ENCODE peak calls at places on chromosomes 4 and X, in ten cellular contexts. G, H, L, K, F, Z, P, V, T and X are unnamed samples.
A peak's percentile ranks its signal among the peaks of the same experiment; 100 is the strongest.

GRCh38 chr4:25144870-25145481 is 15.3 kb downstream of the SEPSECS start:
- DNase-seq in G (no peak), H (no peak), L (no peak), K (no peak), F (peak; percentile 27), Z (no peak), P (peak; percentile 43), V (no peak), T (no peak), X (no peak)

GRCh38 chrX:86047174-86047991 is at the start of gene CHM:
- DNase-seq in G (peak; percentile 75), H (no peak), L (peak; percentile 45), K (peak; percentile 77), F (peak; percentile 67), Z (peak; percentile 80), P (peak; percentile 77), V (peak; percentile 63), T (no peak), X (peak; percentile 58)

GRCh38 chr4:85489273-85489672 is 14.3 kb downstream of the ARHGAP24 start:
- DNase-seq in G (no peak), H (no peak), L (no peak), K (no peak), F (no peak), Z (no peak), P (no peak), V (no peak), T (no peak), X (no peak)

GRCh38 chr4:140176735-140177134 is 22.8 kb upstream of the MAML3 start:
- DNase-seq in G (no peak), H (no peak), L (no peak), K (no peak), F (no peak), Z (no peak), P (no peak), V (no peak), T (no peak), X (no peak)

GRCh38 chr4:1511441-1512041 is 105.3 kb upstream of the NKX1-1 start:
- DNase-seq in G (no peak), H (peak; percentile 78), L (no peak), K (no peak), F (peak; percentile 70), Z (peak; percentile 35), P (peak; percentile 55), V (no peak), T (no peak), X (no peak)

GRCh38 chr4:168587326-168588125 is 90.7 kb downstream of the PALLD start:
- DNase-seq in G (no peak), H (no peak), L (no peak), K (peak; percentile 67), F (no peak), Z (no peak), P (no peak), V (no peak), T (no peak), X (no peak)

GRCh38 chr4:1409806-1410425 is 3.7 kb upstream of the NKX1-1 start:
- DNase-seq in G (no peak), H (no peak), L (peak; percentile 8), K (peak; percentile 41), F (no peak), Z (no peak), P (peak; percentile 53), V (no peak), T (no peak), X (no peak)

GRCh38 chrX:21873063-21873785 is 17.4 kb downstream of the YY2 start:
- DNase-seq in G (no peak), H (no peak), L (no peak), K (no peak), F (no peak), Z (no peak), P (no peak), V (no peak), T (no peak), X (no peak)

GRCh38 chr4:103918214-103918613 is 198.4 kb upstream of the TACR3 start:
- DNase-seq in G (no peak), H (no peak), L (no peak), K (no peak), F (no peak), Z (no peak), P (no peak), V (no peak), T (no peak), X (no peak)

GRCh38 chr4:72424006-72424405 is 145.0 kb downstream of the ADAMTS3 start:
- DNase-seq in G (no peak), H (no peak), L (no peak), K (no peak), F (no peak), Z (no peak), P (no peak), V (no peak), T (no peak), X (no peak)

GRCh38 chr4:72418458-72418857 is 150.6 kb downstream of the ADAMTS3 start:
- DNase-seq in G (no peak), H (no peak), L (no peak), K (no peak), F (no peak), Z (no peak), P (peak; percentile 58), V (no peak), T (no peak), X (no peak)
- TF ChIP-seq POLR2AphosphoS5 in G (no peak), H (no peak), L (no peak), K (no peak), F (no peak), Z (no peak), P (peak; percentile 84), V (no peak), T (no peak), X (no peak)

DNA sequence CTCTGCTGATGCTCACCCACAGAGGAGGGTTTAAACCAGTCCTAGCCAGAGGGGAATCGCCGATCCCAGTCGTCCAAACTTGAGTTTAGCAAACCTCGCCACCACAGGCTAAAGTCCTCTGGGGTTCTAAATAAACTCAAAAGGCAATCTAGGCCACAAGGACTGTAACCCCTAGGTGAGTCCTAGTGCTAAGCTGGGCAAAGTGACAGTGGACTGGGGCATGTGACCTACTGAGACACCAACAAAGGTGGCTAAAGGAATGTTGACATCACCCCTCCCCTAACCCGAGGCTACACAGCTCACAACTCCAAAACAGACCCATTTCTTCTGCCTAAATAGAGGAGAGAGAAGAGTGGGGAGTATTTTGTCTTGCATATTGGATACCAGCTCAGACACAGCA is 142.8 kb upstream of the PRDX4 start:
- DNase-seq in G (no peak), H (no peak), L (no peak), K (no peak), F (no peak), Z (no peak), P (no peak), V (no peak), T (no peak), X (no peak)
- TF ChIP-seq EP300 in G (no peak), H (no peak), L (no peak), K (no peak), F (no peak), Z (no peak), P (no peak), V (no peak), T (no peak), X (no peak)

DNA sequence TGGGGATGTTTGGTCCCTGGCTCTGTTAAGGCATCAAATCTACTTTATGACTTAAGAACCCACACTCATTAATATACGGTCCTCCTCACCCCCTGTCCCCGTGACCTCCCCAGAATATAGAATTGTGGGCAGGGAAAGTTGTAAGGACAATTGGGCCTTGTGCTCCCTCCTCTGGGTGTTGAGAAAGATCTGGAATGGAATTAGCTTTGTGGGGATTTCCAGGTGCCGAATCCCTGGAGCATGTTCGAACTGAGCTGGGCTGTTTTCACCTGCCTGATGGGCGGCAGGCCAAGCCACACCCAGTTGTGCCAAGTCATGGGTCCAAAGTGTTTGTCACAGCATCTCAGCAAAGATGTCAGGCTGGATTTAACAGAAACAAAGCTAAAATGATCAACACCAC is 349.3 kb upstream of the KLF3 start:
- DNase-seq in G (no peak), H (no peak), L (peak; percentile 63), K (no peak), F (no peak), Z (peak; percentile 18), P (no peak), V (no peak), T (no peak), X (peak; percentile 89)
- TF ChIP-seq POLR2AphosphoS5 in G (peak; percentile 48), H (no peak), L (no peak), K (no peak), F (no peak), Z (no peak), P (no peak), V (no peak), T (no peak), X (no peak)

GRCh38 chrX:37060999-37061398 is 52.8 kb downstream of the FAM47C start:
- DNase-seq in G (no peak), H (no peak), L (no peak), K (no peak), F (peak; percentile 12), Z (peak; percentile 6), P (peak; percentile 18), V (no peak), T (no peak), X (no peak)
- TF ChIP-seq EP300 in G (no peak), H (no peak), L (no peak), K (no peak), F (no peak), Z (no peak), P (no peak), V (no peak), T (no peak), X (no peak)

GRCh38 chr4:55079451-55080173 is 45.8 kb downstream of the KDR start:
- DNase-seq in G (no peak), H (no peak), L (no peak), K (no peak), F (no peak), Z (no peak), P (no peak), V (no peak), T (no peak), X (no peak)

GRCh38 chr4:55080174-55080865 is 45.1 kb downstream of the KDR start:
- DNase-seq in G (no peak), H (no peak), L (no peak), K (no peak), F (no peak), Z (no peak), P (no peak), V (no peak), T (no peak), X (no peak)

GRCh38 chr4:55075823-55076418 is 49.5 kb downstream of the KDR start:
- DNase-seq in G (no peak), H (no peak), L (no peak), K (no peak), F (no peak), Z (no peak), P (no peak), V (no peak), T (no peak), X (no peak)

GRCh38 chr4:55077577-55077976 is 47.8 kb downstream of the KDR start:
- DNase-seq in G (no peak), H (peak; percentile 1), L (no peak), K (no peak), F (no peak), Z (no peak), P (no peak), V (no peak), T (no peak), X (no peak)

GRCh38 chr4:55078987-55079386 is 46.4 kb downstream of the KDR start:
- DNase-seq in G (no peak), H (no peak), L (no peak), K (no peak), F (no peak), Z (no peak), P (no peak), V (no peak), T (no peak), X (no peak)
- TF ChIP-seq POLR2AphosphoS5 in G (no peak), H (peak; percentile 39), L (no peak), K (no peak), F (no peak), Z (no peak), P (no peak), V (no peak), T (no peak), X (no peak)

GRCh38 chr4:55545133-55545532 is 1.6 kb downstream of the CLOCK start:
- DNase-seq in G (no peak), H (no peak), L (no peak), K (no peak), F (no peak), Z (peak; percentile 7), P (no peak), V (no peak), T (no peak), X (no peak)
- TF ChIP-seq EP300 in G (no peak), H (no peak), L (no peak), K (no peak), F (no peak), Z (no peak), P (no peak), V (no peak), T (no peak), X (no peak)